ENCODE peak calls at places on chromosomes 13 and 19, in five cellular contexts. U is fibroblast of lung, L is tibial artery, T is IMR-90, M is cardiac muscle cell. O is an unnamed sample.
A peak's percentile ranks its signal among the peaks of the same experiment; 100 is the strongest.

GRCh38 chr19:38228005-38228377 is 4.0 kb upstream of the DPF1 start:
- DNase-seq in U (no peak), L (no peak), T (no peak), M (no peak), O (no peak)

GRCh38 chr13:98327326-98328314 is 150.6 kb upstream of the RNF113B start:
- DNase-seq in U (peak; percentile 88), L (no peak), T (peak; percentile 78), M (peak; percentile 62), O (no peak)

GRCh38 chr19:1183543-1184172 is 9.6 kb upstream of the SBNO2 start:
- DNase-seq in U (peak; percentile 38), L (no peak), T (peak; percentile 25), M (no peak), O (peak; percentile 66)

GRCh38 chr13:79528356-79528755 is 47.4 kb downstream of the NDFIP2 start:
- DNase-seq in U (peak; percentile 40), L (no peak), T (peak; percentile 25), M (no peak), O (no peak)

GRCh38 chr19:9836021-9836420 is 903 bp downstream of the PIN1 start:
- DNase-seq in U (peak; percentile 22), L (no peak), T (peak; percentile 43), M (peak; percentile 4), O (no peak)

GRCh38 chr13:43128504-43128929 is 105.1 kb downstream of the DNAJC15 start:
- DNase-seq in U (no peak), L (peak; percentile 40), T (no peak), M (no peak), O (no peak)

GRCh38 chr13:76216729-76217128 is 580.6 kb downstream of the LMO7 start:
- DNase-seq in U (peak; percentile 21), L (no peak), T (no peak), M (no peak), O (no peak)

GRCh38 chr13:79645569-79645968 is 164.6 kb downstream of the NDFIP2 start:
- DNase-seq in U (no peak), L (no peak), T (no peak), M (no peak), O (no peak)

GRCh38 chr13:44676534-44676933 is 100.4 kb upstream of the TSC22D1 start:
- DNase-seq in U (no peak), L (no peak), T (no peak), M (no peak), O (no peak)

GRCh38 chr13:49303533-49304252 is 56.0 kb downstream of the CDADC1 start:
- DNase-seq in U (no peak), L (peak; percentile 32), T (no peak), M (no peak), O (no peak)

GRCh38 chr13:106533101-106533939 is 2.1 kb downstream of the EFNB2 start:
- DNase-seq in U (peak; percentile 81), L (peak; percentile 77), T (peak; percentile 78), M (peak; percentile 92), O (no peak)

GRCh38 chr13:75934889-75935288 is 298.8 kb downstream of the LMO7 start:
- DNase-seq in U (peak; percentile 65), L (no peak), T (peak; percentile 62), M (no peak), O (no peak)

GRCh38 chr19:35554076-35554475 is 8.7 kb downstream of the TMEM147 start:
- DNase-seq in U (no peak), L (no peak), T (no peak), M (no peak), O (no peak)

GRCh38 chr13:39297664-39298171 is 259.5 kb downstream of the NHLRC3 start:
- DNase-seq in U (peak; percentile 46), L (no peak), T (peak; percentile 24), M (no peak), O (no peak)

GRCh38 chr13:108361769-108362168 is 92.3 kb downstream of the TNFSF13B start:
- DNase-seq in U (no peak), L (no peak), T (no peak), M (no peak), O (no peak)

GRCh38 chr19:50697414-50698124 is 22.0 kb downstream of the SHANK1 start:
- DNase-seq in U (no peak), L (no peak), T (no peak), M (no peak), O (no peak)

GRCh38 chr19:6021878-6022569 is 44.1 kb upstream of the RANBP3 start:
- DNase-seq in U (peak; percentile 41), L (peak; percentile 70), T (peak; percentile 69), M (peak; percentile 90), O (peak; percentile 17)

GRCh38 chr13:105474983-105475382 is 1060.5 kb downstream of the EFNB2 start:
- DNase-seq in U (peak; percentile 79), L (no peak), T (no peak), M (peak; percentile 7), O (no peak)

GRCh38 chr13:33213797-33214196 is 71.8 kb downstream of the STARD13 start:
- DNase-seq in U (peak; percentile 66), L (no peak), T (peak; percentile 65), M (no peak), O (no peak)

GRCh38 chr19:18499055-18499775 is 22.7 kb downstream of the ELL start:
- DNase-seq in U (no peak), L (no peak), T (no peak), M (no peak), O (no peak)

GRCh38 chr13:50156140-50156539 is 140.9 kb downstream of the KCNRG start:
- DNase-seq in U (peak; percentile 91), L (no peak), T (peak; percentile 78), M (no peak), O (no peak)

GRCh38 chr19:50224986-50225747 is 21.7 kb downstream of the MYH14 start:
- DNase-seq in U (no peak), L (no peak), T (no peak), M (no peak), O (no peak)

GRCh38 chr19:4229179-4229931 is at the start of gene EBI3:
- DNase-seq in U (peak; percentile 67), L (peak; percentile 27), T (peak; percentile 65), M (peak; percentile 21), O (peak; percentile 88)

GRCh38 chr13:21672811-21673591 is 2.1 kb downstream of the FGF9 start:
- DNase-seq in U (no peak), L (no peak), T (no peak), M (peak; percentile 15), O (no peak)

GRCh38 chr19:42095814-42096230 is 19.9 kb downstream of the ZNF574 start:
- DNase-seq in U (no peak), L (no peak), T (no peak), M (peak; percentile 29), O (no peak)

GRCh38 chr19:29492761-29493160 is 33.0 kb upstream of the VSTM2B start:
- DNase-seq in U (no peak), L (no peak), T (peak; percentile 1), M (no peak), O (no peak)

GRCh38 chr13:61880576-61881283 is 465.1 kb upstream of the PCDH20 start:
- DNase-seq in U (peak; percentile 3), L (no peak), T (peak; percentile 5), M (peak; percentile 66), O (no peak)

DNA sequence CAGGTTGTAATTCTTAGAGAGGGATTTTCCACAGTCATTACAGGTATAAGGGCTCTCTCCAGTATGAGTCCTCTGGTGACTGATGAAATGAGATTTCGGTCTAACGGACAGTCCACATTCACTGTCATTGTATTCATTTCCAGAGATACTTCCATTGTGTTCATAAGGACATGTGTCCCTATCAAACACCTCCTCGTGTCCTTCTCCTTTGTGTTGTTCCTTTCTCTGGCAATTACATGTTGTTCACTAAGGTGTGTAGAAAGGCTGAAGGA is 10.5 kb upstream of the ZSCAN18 start:
- DNase-seq in U (no peak), L (no peak), T (no peak), M (no peak), O (no peak)
- H3K4me3 ChIP-seq in U (no peak overlapping the region), L (no peak overlapping the region), T (no peak overlapping the region), M (no peak overlapping the region), O (no peak overlapping the region)

DNA sequence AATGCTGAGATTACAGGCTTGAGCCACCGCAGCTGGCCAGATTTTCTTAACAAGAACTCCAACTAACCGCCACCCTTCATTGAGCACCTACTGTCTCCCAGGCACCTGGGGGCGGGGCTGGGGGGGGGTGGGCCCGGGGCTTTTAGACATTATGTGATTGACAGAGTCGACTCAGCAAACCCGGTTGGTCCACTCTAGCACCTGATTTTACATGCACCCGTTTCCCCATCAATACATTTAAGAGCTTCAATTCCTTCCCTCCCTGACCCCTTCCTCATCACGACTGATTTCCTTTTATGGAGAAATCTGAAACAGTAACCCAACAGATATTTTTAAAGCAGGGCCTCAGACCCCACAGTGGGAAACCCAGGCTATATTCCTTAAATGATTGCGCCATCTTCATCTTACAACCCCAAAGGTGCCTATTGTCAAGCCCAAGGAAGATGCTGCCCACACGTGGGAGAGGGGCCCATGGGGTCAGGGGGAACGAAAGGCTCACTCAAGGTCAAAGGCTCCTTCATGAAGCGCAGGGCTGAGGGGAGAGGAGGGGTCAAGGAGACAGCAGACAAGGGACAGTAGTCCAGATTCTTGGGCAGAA is 1.8 kb downstream of the INSR start:
- DNase-seq in U (no peak), L (no peak), T (no peak), M (no peak), O (no peak)
- H3K4me3 ChIP-seq in U (no peak overlapping the region), L (peak overlapping the region; percentile 99), T (peak overlapping the region; percentile 59), M (peak overlapping the region; percentile 84), O (peak overlapping the region; percentile 94)

GRCh38 chr19:45885556-45886426 is at the start of gene IRF2BP1:
- DNase-seq in U (peak; percentile 91), L (peak; percentile 94), T (peak; percentile 91), M (peak; percentile 96), O (no peak)
- H3K4me3 ChIP-seq in U (peak within 1 kb of the TSS; percentile 38), L (peak within 1 kb of the TSS; percentile 75), T (peak within 1 kb of the TSS; percentile 74), M (peak within 1 kb of the TSS; percentile 58), O (peak within 1 kb of the TSS; percentile 68)

DNA sequence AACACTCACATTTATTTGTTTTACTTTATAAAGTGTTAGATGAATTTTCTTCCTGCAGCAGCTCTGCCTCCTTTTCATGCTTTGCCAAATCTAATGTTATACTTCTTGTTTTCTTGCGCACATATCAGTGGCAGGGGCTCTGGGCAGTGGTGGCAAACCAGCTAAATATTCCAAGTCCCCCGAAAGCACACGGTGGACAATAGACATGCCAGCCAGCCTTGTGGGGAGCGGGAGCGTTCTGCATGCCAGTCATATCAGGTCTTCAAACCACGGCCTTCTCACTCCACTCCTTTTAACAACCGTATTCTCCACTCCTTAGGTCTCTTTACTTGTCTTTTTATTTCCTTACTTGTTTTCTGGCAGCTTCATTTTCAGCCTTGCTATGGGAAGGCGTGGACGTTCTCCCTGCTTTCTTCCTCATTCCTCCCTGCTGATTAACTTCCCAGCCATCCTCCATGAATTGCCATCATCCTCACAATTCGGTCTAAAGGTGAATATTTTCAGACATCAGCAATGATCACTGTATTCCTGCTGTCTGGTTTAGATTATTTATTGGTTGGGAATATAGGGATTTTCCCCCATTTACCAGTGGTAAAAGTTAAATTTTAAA is 77.1 kb upstream of the WASF3 start:
- DNase-seq in U (peak; percentile 59), L (no peak), T (peak; percentile 55), M (no peak), O (no peak)
- H3K4me3 ChIP-seq in U (no peak overlapping the region), L (no peak overlapping the region), T (no peak overlapping the region), M (no peak overlapping the region), O (no peak overlapping the region)

GRCh38 chr19:48206402-48207093 is 36.1 kb downstream of the ZSWIM9 start:
- DNase-seq in U (no peak), L (no peak), T (no peak), M (no peak), O (no peak)
- H3K4me3 ChIP-seq in U (no peak overlapping the region), L (no peak overlapping the region), T (no peak overlapping the region), M (no peak overlapping the region), O (no peak overlapping the region)

GRCh38 chr13:27263438-27263837 is 7.2 kb upstream of the RASL11A start:
- DNase-seq in U (no peak), L (no peak), T (no peak), M (no peak), O (no peak)
- H3K4me3 ChIP-seq in U (no peak overlapping the region), L (no peak overlapping the region), T (no peak overlapping the region), M (no peak overlapping the region), O (no peak overlapping the region)